ENCODE peak calls at places on chromosomes 1 and 21, in nine cellular contexts. C, K, Q, V, S, A, X, P and E are unnamed samples.
A peak's percentile ranks its signal among the peaks of the same experiment; 100 is the strongest.

GRCh38 chr1:211476200-211476849 is 15.6 kb downstream of the RD3 start:
- DNase-seq in P (peak; percentile 23), C (peak; percentile 83), Q (peak; percentile 89), X (peak; percentile 68), A (peak; percentile 67), S (peak; percentile 77), V (peak; percentile 53), K (peak; percentile 81), E (peak; percentile 91)

GRCh38 chr1:73674945-73675561 is 522.9 kb downstream of the LRRIQ3 start:
- DNase-seq in K (peak; percentile 6), C (peak; percentile 11), P (no peak), X (no peak), V (peak; percentile 8), S (no peak), Q (peak; percentile 16), A (no peak), E (peak; percentile 48)

GRCh38 chr1:150168960-150169565 is 19.3 kb downstream of the PLEKHO1 start:
- DNase-seq in S (peak; percentile 87), X (peak; percentile 60), K (peak; percentile 75), V (peak; percentile 42), A (peak; percentile 79), C (peak; percentile 80), P (no peak), Q (peak; percentile 80), E (peak; percentile 71)

GRCh38 chr1:219446288-219446687 is 166.6 kb downstream of the ZC3H11B start:
- DNase-seq in X (no peak), V (no peak), C (no peak), K (no peak), Q (no peak), P (no peak), S (no peak), A (no peak), E (no peak)

GRCh38 chr1:81437213-81437612 is 363.5 kb upstream of the ADGRL2 start:
- DNase-seq in C (no peak), X (no peak), V (no peak), K (no peak), P (no peak), Q (no peak), A (no peak), S (no peak), E (no peak)

GRCh38 chr1:63317007-63317813 is 5.2 kb upstream of the FOXD3 start:
- DNase-seq in P (no peak), Q (peak; percentile 49), X (peak; percentile 44), C (peak; percentile 92), S (peak; percentile 87), A (peak; percentile 83), K (peak; percentile 72), V (peak; percentile 27), E (peak; percentile 86)

GRCh38 chr21:26565546-26565945 is 7.5 kb downstream of the CYYR1 start:
- DNase-seq in C (no peak), P (no peak), X (no peak), V (no peak), A (no peak), S (no peak), Q (no peak), K (no peak), E (no peak)

GRCh38 chr21:41683815-41684214 is 83.0 kb downstream of the RIPK4 start:
- DNase-seq in P (no peak), C (no peak), X (no peak), V (no peak), A (no peak), K (no peak), S (no peak), Q (peak; percentile 25), E (no peak)

GRCh38 chr1:923131-923990 is at the start of gene SAMD11:
- DNase-seq in A (peak; percentile 92), Q (peak; percentile 86), S (peak; percentile 86), P (peak; percentile 31), V (peak; percentile 90), X (peak; percentile 80), C (peak; percentile 50), K (peak; percentile 91), E (peak; percentile 87)

GRCh38 chr1:228302086-228302485 is 94.2 kb downstream of the OBSCN start:
- DNase-seq in V (no peak), A (no peak), K (no peak), S (no peak), X (no peak), P (no peak), Q (no peak), C (no peak), E (no peak)

GRCh38 chr21:18000961-18001522 is 181.9 kb upstream of the C21orf91 start:
- DNase-seq in P (no peak), A (no peak), Q (peak; percentile 34), V (no peak), S (no peak), X (no peak), K (no peak), C (no peak), E (no peak)

GRCh38 chr1:215566556-215567490 is at the start of gene KCTD3:
- DNase-seq in A (peak; percentile 91), P (no peak), K (peak; percentile 87), C (peak; percentile 76), X (peak; percentile 79), S (peak; percentile 77), Q (peak; percentile 85), V (peak; percentile 68), E (no peak)

GRCh38 chr1:28553229-28553930 is 495 bp downstream of the TRNAU1AP start:
- DNase-seq in A (peak; percentile 71), S (peak; percentile 72), K (peak; percentile 47), P (no peak), X (peak; percentile 49), V (peak; percentile 43), C (peak; percentile 62), Q (peak; percentile 75), E (peak; percentile 70)

GRCh38 chr1:97603776-97604175 is 317.1 kb downstream of the DPYD start:
- DNase-seq in K (peak; percentile 37), C (no peak), V (peak; percentile 54), P (no peak), A (no peak), S (no peak), X (no peak), Q (no peak), E (no peak)

GRCh38 chr1:219432966-219433365 is 179.9 kb downstream of the ZC3H11B start:
- DNase-seq in P (no peak), Q (peak; percentile 26), S (no peak), A (no peak), V (peak; percentile 66), C (no peak), K (peak; percentile 49), X (no peak), E (no peak)

GRCh38 chr21:21183092-21183491 is 184.9 kb downstream of the NCAM2 start:
- DNase-seq in A (no peak), Q (no peak), S (no peak), X (no peak), V (peak; percentile 25), C (no peak), K (no peak), P (no peak), E (no peak)

GRCh38 chr21:41819856-41820281 is 53.0 kb upstream of the RIPK4 start:
- DNase-seq in V (no peak), P (no peak), C (no peak), S (no peak), Q (no peak), K (no peak), A (no peak), X (no peak), E (no peak)

GRCh38 chr1:54395535-54395934 is 10.7 kb downstream of the SSBP3 start:
- DNase-seq in A (no peak), P (no peak), X (no peak), K (no peak), V (no peak), S (no peak), C (no peak), Q (no peak), E (no peak)
- H3K36me3 ChIP-seq in A (peaks cover 37% of the 10 kb centered on the region), P (peaks cover 71% of the 10 kb centered on the region), X (peaks cover 25% of the 10 kb centered on the region), K (peaks cover 49% of the 10 kb centered on the region), V (peaks cover 10% of the 10 kb centered on the region), S (peaks cover 91% of the 10 kb centered on the region), C (peaks cover 7% of the 10 kb centered on the region), Q (peaks cover 29% of the 10 kb centered on the region), E (no peaks in the 10 kb centered on the region)

GRCh38 chr1:186191511-186191910 is 183.5 kb downstream of the TPR start:
- DNase-seq in S (no peak), Q (no peak), K (no peak), P (no peak), C (no peak), A (no peak), V (no peak), X (no peak), E (no peak)

GRCh38 chr1:186193224-186193623 is 181.8 kb downstream of the TPR start:
- DNase-seq in C (no peak), S (no peak), Q (no peak), V (no peak), A (no peak), P (no peak), K (no peak), X (no peak), E (no peak)

GRCh38 chr1:186194107-186194756 is 180.8 kb downstream of the TPR start:
- DNase-seq in K (no peak), P (no peak), C (peak; percentile 60), X (no peak), V (no peak), S (no peak), A (no peak), Q (no peak), E (no peak)

DNA sequence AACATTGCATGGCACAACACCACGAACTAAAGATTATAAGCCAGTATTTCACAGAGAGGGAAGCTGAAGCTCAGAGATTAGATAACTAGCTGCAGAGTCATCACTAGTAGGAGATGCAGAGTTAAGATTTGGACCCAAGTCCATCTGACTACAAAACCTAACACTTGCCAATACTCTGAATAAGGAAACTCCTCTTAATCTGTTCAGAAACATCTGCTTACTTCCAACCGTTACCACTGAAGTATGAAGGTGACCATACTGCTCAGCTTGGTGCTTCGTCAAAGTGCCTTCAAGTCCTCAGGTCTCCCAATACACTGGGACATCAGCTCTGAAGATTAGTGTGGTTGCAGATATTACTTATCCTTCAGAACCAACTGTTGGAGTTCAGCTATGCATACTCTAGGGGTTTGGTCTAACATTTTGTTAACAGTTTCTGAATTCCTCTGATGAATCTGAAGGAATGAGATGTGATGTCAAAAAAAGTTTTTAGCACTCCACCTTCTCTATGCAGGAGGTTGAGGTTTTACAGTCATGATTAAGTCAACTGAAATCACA is 179.6 kb downstream of the TPR start:
- DNase-seq in V (peak; percentile 27), A (no peak), C (no peak), S (peak; percentile 49), Q (no peak), K (no peak), X (no peak), P (no peak), E (no peak)
- H3K4me1 ChIP-seq in V (no peaks in the 10 kb centered on the region), A (no peaks in the 10 kb centered on the region), C (peaks cover 15% of the 10 kb centered on the region), S (no peaks in the 10 kb centered on the region), Q (no peaks in the 10 kb centered on the region), K (no peaks in the 10 kb centered on the region), X (no peaks in the 10 kb centered on the region), P (no peaks in the 10 kb centered on the region), E (no peaks in the 10 kb centered on the region)

DNA sequence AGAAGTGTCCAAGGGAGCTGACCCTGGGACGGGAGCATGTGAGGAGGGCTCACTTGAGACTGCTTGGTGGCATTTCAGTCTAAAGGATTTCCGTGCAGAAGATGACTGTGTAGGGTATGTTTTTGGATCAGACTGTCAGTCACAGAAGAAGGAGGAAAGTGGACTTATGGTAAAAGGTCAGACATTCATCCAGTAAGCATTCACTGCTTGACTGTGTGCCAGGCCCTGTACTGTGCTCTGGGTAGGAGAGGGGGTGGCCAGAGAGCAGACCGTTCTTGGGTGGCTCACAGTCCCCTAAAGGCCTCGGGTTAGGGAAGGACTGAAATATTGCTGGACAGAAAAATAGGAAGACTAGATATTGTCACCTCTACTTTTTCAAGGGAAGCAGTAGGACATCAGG is 2.1 kb upstream of the SERINC2 start:
- DNase-seq in Q (no peak), S (no peak), K (peak; percentile 62), V (no peak), P (no peak), C (no peak), A (no peak), X (no peak), E (no peak)
- H3K36me3 ChIP-seq in Q (no peaks in the 10 kb centered on the region), S (no peaks in the 10 kb centered on the region), K (no peaks in the 10 kb centered on the region), V (peaks cover 4% of the 10 kb centered on the region), P (no peaks in the 10 kb centered on the region), C (no peaks in the 10 kb centered on the region), A (no peaks in the 10 kb centered on the region), X (no peaks in the 10 kb centered on the region), E (no peaks in the 10 kb centered on the region)

GRCh38 chr1:33008051-33008914 is 28.4 kb downstream of the AK2 start:
- DNase-seq in Q (no peak), S (no peak), V (no peak), A (no peak), P (no peak), C (no peak), X (no peak), K (peak; percentile 70), E (no peak)
- H3K4me1 ChIP-seq in Q (no peaks in the 10 kb centered on the region), S (peaks cover 7% of the 10 kb centered on the region), V (peaks cover 6% of the 10 kb centered on the region), A (peaks cover 43% of the 10 kb centered on the region), P (peaks cover 15% of the 10 kb centered on the region), C (peaks cover 12% of the 10 kb centered on the region), X (peaks cover 19% of the 10 kb centered on the region), K (peaks cover 79% of the 10 kb centered on the region), E (no peaks in the 10 kb centered on the region)